ENCODE peak calls at places on chromosomes 11 and 22, in four cellular contexts. One of them, this sample, is unnamed.

GRCh38 chr22:31952459-31952858 is 8.1 kb downstream of the YWHAH start:
- DNase-seq in SK-N-SH: no peak
- DNase-seq in activated CD4-positive, alpha-beta T cell treated with anti-CD3 and anti-CD28 coated beads, Interleukin-2, amount 50 U/mL, for 4 hours: no peak
- DNase-seq in HTR-8/SVneo: no peak
- DNase-seq in this sample: no peak

GRCh38 chr11:19935507-19935906 is 222.9 kb downstream of the NAV2 start:
- DNase-seq in activated CD4-positive, alpha-beta T cell treated with anti-CD3 and anti-CD28 coated beads, Interleukin-2, amount 50 U/mL, for 4 hours: no peak
- DNase-seq in SK-N-SH: no peak
- DNase-seq in HTR-8/SVneo: peak
- DNase-seq in this sample: no peak

GRCh38 chr11:120696597-120696996 is 185.0 kb downstream of the GRIK4 start:
- DNase-seq in SK-N-SH: no peak
- DNase-seq in HTR-8/SVneo: no peak
- DNase-seq in activated CD4-positive, alpha-beta T cell treated with anti-CD3 and anti-CD28 coated beads, Interleukin-2, amount 50 U/mL, for 4 hours: no peak
- DNase-seq in this sample: no peak

GRCh38 chr11:65700377-65700776 is 11.7 kb upstream of the KAT5 start:
- DNase-seq in SK-N-SH: no peak
- DNase-seq in activated CD4-positive, alpha-beta T cell treated with anti-CD3 and anti-CD28 coated beads, Interleukin-2, amount 50 U/mL, for 4 hours: no peak
- DNase-seq in HTR-8/SVneo: no peak
- DNase-seq in this sample: no peak

GRCh38 chr11:39327302-39327701 is 2132.2 kb downstream of the LRRC4C start:
- DNase-seq in activated CD4-positive, alpha-beta T cell treated with anti-CD3 and anti-CD28 coated beads, Interleukin-2, amount 50 U/mL, for 4 hours: no peak
- DNase-seq in SK-N-SH: no peak
- DNase-seq in HTR-8/SVneo: no peak
- DNase-seq in this sample: no peak

GRCh38 chr11:10892250-10892649 is 34.4 kb upstream of the ZBED5 start:
- DNase-seq in HTR-8/SVneo: no peak
- DNase-seq in activated CD4-positive, alpha-beta T cell treated with anti-CD3 and anti-CD28 coated beads, Interleukin-2, amount 50 U/mL, for 4 hours: no peak
- DNase-seq in SK-N-SH: no peak
- DNase-seq in this sample: no peak

GRCh38 chr11:115759622-115760527 is 255.7 kb upstream of the CADM1 start:
- DNase-seq in HTR-8/SVneo: no peak
- DNase-seq in SK-N-SH: peak
- DNase-seq in activated CD4-positive, alpha-beta T cell treated with anti-CD3 and anti-CD28 coated beads, Interleukin-2, amount 50 U/mL, for 4 hours: no peak
- DNase-seq in this sample: no peak

GRCh38 chr22:37072673-37073072 is 21.1 kb downstream of the KCTD17 start:
- DNase-seq in activated CD4-positive, alpha-beta T cell treated with anti-CD3 and anti-CD28 coated beads, Interleukin-2, amount 50 U/mL, for 4 hours: no peak
- DNase-seq in SK-N-SH: no peak
- DNase-seq in HTR-8/SVneo: no peak
- DNase-seq in this sample: no peak

GRCh38 chr11:44277097-44278090 is 32.5 kb downstream of the ALX4 start:
- DNase-seq in HTR-8/SVneo: no peak
- DNase-seq in SK-N-SH: no peak
- DNase-seq in activated CD4-positive, alpha-beta T cell treated with anti-CD3 and anti-CD28 coated beads, Interleukin-2, amount 50 U/mL, for 4 hours: no peak
- DNase-seq in this sample: no peak

GRCh38 chr22:26617251-26618199 is at the start of gene CRYBB1:
- DNase-seq in activated CD4-positive, alpha-beta T cell treated with anti-CD3 and anti-CD28 coated beads, Interleukin-2, amount 50 U/mL, for 4 hours: no peak
- DNase-seq in HTR-8/SVneo: no peak
- DNase-seq in SK-N-SH: peak
- DNase-seq in this sample: no peak

GRCh38 chr11:69658606-69659450 is 16.3 kb downstream of the LTO1 start:
- DNase-seq in HTR-8/SVneo: no peak
- DNase-seq in activated CD4-positive, alpha-beta T cell treated with anti-CD3 and anti-CD28 coated beads, Interleukin-2, amount 50 U/mL, for 4 hours: no peak
- DNase-seq in SK-N-SH: peak
- DNase-seq in this sample: no peak